ENCODE peak calls at places on chromosomes 13 and 19, in ten cellular contexts. One of them, this sample, is unnamed.

GRCh38 chr19:45462174-45462573 is 5.6 kb upstream of the FOSB start:
- DNase-seq in neural progenitor cell: no peak
- DNase-seq in AG10803: no peak
- DNase-seq in thoracic aorta: no peak
- DNase-seq in kidney: no peak
- DNase-seq in RWPE1: no peak
- DNase-seq in A549: no peak
- DNase-seq in activated T-helper 1 cell treated with Interleukin-2 at 50 U/mL for 16 hours: no peak
- DNase-seq in Right ventricle myocardium superior: no peak
- DNase-seq in KG1: no peak
- DNase-seq in this sample: no peak

GRCh38 chr13:42001580-42001979 is 40.7 kb upstream of the VWA8 start:
- DNase-seq in neural progenitor cell: peak
- DNase-seq in AG10803: peak
- DNase-seq in thoracic aorta: no peak
- DNase-seq in kidney: no peak
- DNase-seq in RWPE1: peak
- DNase-seq in A549: peak
- DNase-seq in activated T-helper 1 cell treated with Interleukin-2 at 50 U/mL for 16 hours: no peak
- DNase-seq in Right ventricle myocardium superior: no peak
- DNase-seq in KG1: no peak
- DNase-seq in this sample: no peak

GRCh38 chr13:114248011-114248410 is 13.3 kb downstream of the CDC16 start:
- DNase-seq in neural progenitor cell: no peak
- DNase-seq in AG10803: peak
- DNase-seq in thoracic aorta: no peak
- DNase-seq in kidney: no peak
- DNase-seq in RWPE1: no peak
- DNase-seq in A549: no peak
- DNase-seq in activated T-helper 1 cell treated with Interleukin-2 at 50 U/mL for 16 hours: no peak
- DNase-seq in Right ventricle myocardium superior: no peak
- DNase-seq in KG1: no peak
- DNase-seq in this sample: no peak

GRCh38 chr19:38082256-38083118 is 141.5 kb downstream of the DPF1 start:
- DNase-seq in neural progenitor cell: no peak
- DNase-seq in AG10803: no peak
- DNase-seq in thoracic aorta: no peak
- DNase-seq in kidney: peak
- DNase-seq in RWPE1: no peak
- DNase-seq in A549: no peak
- DNase-seq in activated T-helper 1 cell treated with Interleukin-2 at 50 U/mL for 16 hours: no peak
- DNase-seq in Right ventricle myocardium superior: no peak
- DNase-seq in KG1: no peak
- DNase-seq in this sample: no peak

GRCh38 chr13:31898383-31899071 is 133.0 kb upstream of the FRY start:
- DNase-seq in neural progenitor cell: peak
- DNase-seq in AG10803: no peak
- DNase-seq in thoracic aorta: no peak
- DNase-seq in kidney: no peak
- DNase-seq in RWPE1: no peak
- DNase-seq in A549: no peak
- DNase-seq in activated T-helper 1 cell treated with Interleukin-2 at 50 U/mL for 16 hours: no peak
- DNase-seq in Right ventricle myocardium superior: no peak
- DNase-seq in KG1: no peak
- DNase-seq in this sample: no peak

GRCh38 chr13:99959538-99960230 is 11.9 kb downstream of the ZIC5 start:
- DNase-seq in neural progenitor cell: peak
- DNase-seq in AG10803: no peak
- DNase-seq in thoracic aorta: no peak
- DNase-seq in kidney: no peak
- DNase-seq in RWPE1: no peak
- DNase-seq in A549: no peak
- DNase-seq in activated T-helper 1 cell treated with Interleukin-2 at 50 U/mL for 16 hours: no peak
- DNase-seq in Right ventricle myocardium superior: no peak
- DNase-seq in KG1: no peak
- DNase-seq in this sample: no peak

GRCh38 chr13:98486412-98486811 is 90.5 kb downstream of the STK24 start:
- DNase-seq in neural progenitor cell: no peak
- DNase-seq in AG10803: no peak
- DNase-seq in thoracic aorta: no peak
- DNase-seq in kidney: no peak
- DNase-seq in RWPE1: no peak
- DNase-seq in A549: no peak
- DNase-seq in activated T-helper 1 cell treated with Interleukin-2 at 50 U/mL for 16 hours: no peak
- DNase-seq in Right ventricle myocardium superior: no peak
- DNase-seq in KG1: no peak
- DNase-seq in this sample: no peak

GRCh38 chr13:85659493-85659892 is 139.7 kb downstream of the SLITRK6 start:
- DNase-seq in neural progenitor cell: no peak
- DNase-seq in AG10803: no peak
- DNase-seq in thoracic aorta: no peak
- DNase-seq in kidney: no peak
- DNase-seq in RWPE1: peak
- DNase-seq in A549: no peak
- DNase-seq in activated T-helper 1 cell treated with Interleukin-2 at 50 U/mL for 16 hours: no peak
- DNase-seq in Right ventricle myocardium superior: no peak
- DNase-seq in KG1: no peak
- DNase-seq in this sample: no peak

GRCh38 chr13:65417953-65418352 is 1812.2 kb downstream of the PCDH9 start:
- DNase-seq in neural progenitor cell: no peak
- DNase-seq in AG10803: no peak
- DNase-seq in thoracic aorta: no peak
- DNase-seq in kidney: no peak
- DNase-seq in RWPE1: no peak
- DNase-seq in A549: no peak
- DNase-seq in activated T-helper 1 cell treated with Interleukin-2 at 50 U/mL for 16 hours: no peak
- DNase-seq in Right ventricle myocardium superior: no peak
- DNase-seq in KG1: no peak
- DNase-seq in this sample: no peak

GRCh38 chr13:110676511-110677204 is 29.3 kb downstream of the CARS2 start:
- DNase-seq in neural progenitor cell: no peak
- DNase-seq in AG10803: no peak
- DNase-seq in thoracic aorta: no peak
- DNase-seq in kidney: no peak
- DNase-seq in RWPE1: no peak
- DNase-seq in A549: no peak
- DNase-seq in activated T-helper 1 cell treated with Interleukin-2 at 50 U/mL for 16 hours: no peak
- DNase-seq in Right ventricle myocardium superior: no peak
- DNase-seq in KG1: no peak
- DNase-seq in this sample: no peak

GRCh38 chr13:72639377-72639776 is 88.1 kb downstream of the MZT1 start:
- DNase-seq in neural progenitor cell: no peak
- DNase-seq in AG10803: no peak
- DNase-seq in thoracic aorta: no peak
- DNase-seq in kidney: no peak
- DNase-seq in RWPE1: no peak
- DNase-seq in A549: no peak
- DNase-seq in activated T-helper 1 cell treated with Interleukin-2 at 50 U/mL for 16 hours: no peak
- DNase-seq in Right ventricle myocardium superior: no peak
- DNase-seq in KG1: no peak
- DNase-seq in this sample: no peak

GRCh38 chr13:22110368-22110767 is 439.5 kb downstream of the FGF9 start:
- DNase-seq in neural progenitor cell: no peak
- DNase-seq in AG10803: peak
- DNase-seq in thoracic aorta: peak
- DNase-seq in kidney: no peak
- DNase-seq in RWPE1: no peak
- DNase-seq in A549: no peak
- DNase-seq in activated T-helper 1 cell treated with Interleukin-2 at 50 U/mL for 16 hours: no peak
- DNase-seq in Right ventricle myocardium superior: no peak
- DNase-seq in KG1: no peak
- DNase-seq in this sample: no peak

GRCh38 chr19:10010247-10010691 is at the start of gene COL5A3:
- DNase-seq in neural progenitor cell: peak
- DNase-seq in AG10803: peak
- DNase-seq in thoracic aorta: no peak
- DNase-seq in kidney: peak
- DNase-seq in RWPE1: peak
- DNase-seq in A549: peak
- DNase-seq in activated T-helper 1 cell treated with Interleukin-2 at 50 U/mL for 16 hours: no peak
- DNase-seq in Right ventricle myocardium superior: peak
- DNase-seq in KG1: no peak
- DNase-seq in this sample: no peak

GRCh38 chr19:7947939-7948338 is 4.5 kb upstream of the TIMM44 start:
- DNase-seq in neural progenitor cell: no peak
- DNase-seq in AG10803: no peak
- DNase-seq in thoracic aorta: no peak
- DNase-seq in kidney: no peak
- DNase-seq in RWPE1: no peak
- DNase-seq in A549: peak
- DNase-seq in activated T-helper 1 cell treated with Interleukin-2 at 50 U/mL for 16 hours: no peak
- DNase-seq in Right ventricle myocardium superior: no peak
- DNase-seq in KG1: no peak
- DNase-seq in this sample: no peak

This sample was measured in chondrocyte.